ENCODE peak calls at places on chromosome 2, in nine cellular contexts. J, O, E, M, W, K, S, D and G are unnamed samples.

GRCh38 chr2:232592687-232593407 is 40.6 kb upstream of the EFHD1 start:
- DNase-seq in J (peak), O (no peak), E (no peak), M (no peak), W (peak), K (no peak), S (no peak), D (no peak), G (no peak)

GRCh38 chr2:109558076-109558882 is 55.5 kb downstream of the SEPTIN10 start:
- DNase-seq in J (peak), O (no peak), E (no peak), M (no peak), W (peak), K (no peak), S (no peak), D (no peak), G (no peak)

GRCh38 chr2:173590278-173590811 is 235.7 kb downstream of the CDCA7 start:
- DNase-seq in J (peak), O (no peak), E (no peak), M (no peak), W (peak), K (no peak), S (no peak), D (no peak), G (no peak)

GRCh38 chr2:26809876-26810577 is 24.2 kb downstream of the CENPA start:
- DNase-seq in J (no peak), O (no peak), E (no peak), M (no peak), W (no peak), K (no peak), S (no peak), D (no peak), G (no peak)

GRCh38 chr2:112216158-112216557 is 38.7 kb downstream of the ZC3H8 start:
- DNase-seq in J (no peak), O (no peak), E (no peak), M (no peak), W (no peak), K (no peak), S (peak), D (no peak), G (no peak)

GRCh38 chr2:202671317-202672035 is 36.7 kb downstream of the FAM117B start:
- DNase-seq in J (no peak), O (no peak), E (no peak), M (no peak), W (no peak), K (no peak), S (no peak), D (no peak), G (no peak)

GRCh38 chr2:122980672-122981071 is 1044.4 kb upstream of the CNTNAP5 start:
- DNase-seq in J (no peak), O (no peak), E (no peak), M (no peak), W (no peak), K (no peak), S (no peak), D (no peak), G (no peak)

GRCh38 chr2:75523313-75524275 is 37.1 kb downstream of the EVA1A start:
- DNase-seq in J (no peak), O (no peak), E (no peak), M (no peak), W (peak), K (no peak), S (no peak), D (no peak), G (no peak)

GRCh38 chr2:100887713-100888112 is 67.8 kb downstream of the NPAS2 start:
- DNase-seq in J (no peak), O (no peak), E (no peak), M (no peak), W (no peak), K (no peak), S (no peak), D (no peak), G (no peak)

GRCh38 chr2:241219856-241220356 is 31.4 kb downstream of the ANO7 start:
- DNase-seq in J (no peak), O (no peak), E (no peak), M (no peak), W (no peak), K (no peak), S (no peak), D (no peak), G (no peak)

GRCh38 chr2:150526827-150527226 is 39.4 kb upstream of the RND3 start:
- DNase-seq in J (peak), O (no peak), E (no peak), M (no peak), W (peak), K (no peak), S (no peak), D (no peak), G (no peak)

GRCh38 chr2:2665834-2666133 is 334.7 kb upstream of the MYT1L start:
- DNase-seq in J (no peak), O (no peak), E (no peak), M (no peak), W (no peak), K (no peak), S (no peak), D (no peak), G (no peak)

GRCh38 chr2:38277245-38278119 is 99.6 kb downstream of the ATL2 start:
- DNase-seq in J (no peak), O (no peak), E (no peak), M (no peak), W (no peak), K (no peak), S (no peak), D (no peak), G (no peak)

GRCh38 chr2:62884514-62884913 is 166.1 kb upstream of the OTX1 start:
- DNase-seq in J (no peak), O (no peak), E (no peak), M (no peak), W (peak), K (no peak), S (no peak), D (no peak), G (no peak)

GRCh38 chr2:113160962-113161361 is 12.8 kb upstream of the PSD4 start:
- DNase-seq in J (no peak), O (peak), E (no peak), M (no peak), W (no peak), K (no peak), S (peak), D (no peak), G (no peak)

GRCh38 chr2:112836695-112837117 is at the start of gene IL1B:
- DNase-seq in J (no peak), O (no peak), E (no peak), M (no peak), W (peak), K (no peak), S (no peak), D (no peak), G (no peak)